ENCODE peak calls at places on chromosomes 12 and 14, in four cellular contexts. H, D, L and Q are unnamed samples.

GRCh38 chr12:10184261-10184843 is 5.5 kb downstream of the TMEM52B start:
- DNase-seq in H (no peak), D (no peak), L (no peak), Q (no peak)

GRCh38 chr12:123479442-123480180 is 21.7 kb downstream of the SNRNP35 start:
- DNase-seq in H (no peak), D (no peak), L (no peak), Q (peak)

GRCh38 chr14:49550284-49551184 is 35.6 kb downstream of the RPS29 start:
- DNase-seq in H (no peak), D (no peak), L (no peak), Q (no peak)

GRCh38 chr14:101991336-101991735 is 27.0 kb downstream of the DYNC1H1 start:
- DNase-seq in H (no peak), D (no peak), L (no peak), Q (no peak)

GRCh38 chr12:43898474-43898873 is 62.6 kb downstream of the TMEM117 start:
- DNase-seq in H (no peak), D (no peak), L (no peak), Q (no peak)

GRCh38 chr12:89389755-89390661 is 37.7 kb upstream of the DUSP6 start:
- DNase-seq in H (no peak), D (no peak), L (no peak), Q (no peak)

GRCh38 chr12:47838286-47838931 is 18.7 kb upstream of the HDAC7 start:
- DNase-seq in H (no peak), D (no peak), L (no peak), Q (no peak)

GRCh38 chr14:37413504-37414003 is 181.5 kb downstream of the FOXA1 start:
- DNase-seq in H (no peak), D (no peak), L (no peak), Q (no peak)

GRCh38 chr12:89029961-89030360 is 322.3 kb downstream of the DUSP6 start:
- DNase-seq in H (no peak), D (no peak), L (no peak), Q (no peak)

GRCh38 chr12:1830981-1831930 is 10.9 kb downstream of the LRTM2 start:
- DNase-seq in H (peak), D (no peak), L (peak), Q (peak)